ENCODE peak calls at places on chromosomes 3 and 15, in five cellular contexts. G is cardiac fibroblast, A is fibroblast of lung, R is mammary epithelial cell, V is mucosa of descending colon. L is an unnamed sample.

GRCh38 chr15:88997531-88997930 is 84.4 kb upstream of the MFGE8 start:
- DNase-seq in A (no peak), V (no peak), G (no peak), R (no peak), L (no peak)

GRCh38 chr15:51030649-51031316 is 63.9 kb downstream of the TNFAIP8L3 start:
- DNase-seq in G (peak; percentile 38), A (peak; percentile 85), R (peak; percentile 40), V (no peak), L (peak; percentile 79)

GRCh38 chr3:142844339-142844977 is 44.4 kb downstream of the PCOLCE2 start:
- DNase-seq in V (no peak), G (peak; percentile 52), A (peak; percentile 62), R (peak; percentile 67), L (peak; percentile 40)

GRCh38 chr3:114144909-114145688 is 33.8 kb downstream of the DRD3 start:
- DNase-seq in A (peak; percentile 98), V (no peak), G (peak; percentile 92), R (peak; percentile 87), L (peak; percentile 96)

GRCh38 chr15:63987979-63988378 is 58.3 kb downstream of the DAPK2 start:
- DNase-seq in R (no peak), G (no peak), A (no peak), V (no peak), L (no peak)

GRCh38 chr3:20747736-20748135 is 561.7 kb upstream of the SGO1 start:
- DNase-seq in G (peak; percentile 49), R (no peak), V (no peak), A (peak; percentile 78), L (peak; percentile 41)

GRCh38 chr15:64288999-64289398 is 67.0 kb downstream of the CSNK1G1 start:
- DNase-seq in R (peak; percentile 37), G (no peak), A (peak; percentile 58), V (no peak), L (no peak)

GRCh38 chr3:98557324-98558010 is 25.7 kb downstream of the GPR15 start:
- DNase-seq in V (no peak), R (peak; percentile 48), A (peak; percentile 30), G (no peak), L (no peak)

GRCh38 chr3:176872771-176873209 is 324.5 kb downstream of the TBL1XR1 start:
- DNase-seq in V (peak; percentile 36), G (peak; percentile 70), R (peak; percentile 40), A (peak; percentile 43), L (peak; percentile 56)

GRCh38 chr3:143124683-143125520 is 5.3 kb downstream of the CHST2 start:
- DNase-seq in G (peak; percentile 14), V (no peak), A (no peak), R (no peak), L (no peak)

GRCh38 chr3:130759692-130760338 is 13.2 kb upstream of the PIK3R4 start:
- DNase-seq in G (peak; percentile 79), V (no peak), R (peak; percentile 62), A (peak; percentile 33), L (peak; percentile 52)

GRCh38 chr3:73060302-73060723 is 1.1 kb upstream of the EBLN2 start:
- DNase-seq in R (no peak), V (no peak), A (no peak), G (no peak), L (peak; percentile 21)

GRCh38 chr3:19891740-19892139 is 42.3 kb downstream of the EFHB start:
- DNase-seq in V (no peak), G (no peak), R (peak; percentile 70), A (peak; percentile 38), L (no peak)

GRCh38 chr3:105923151-105923550 is 54.3 kb upstream of the CBLB start:
- DNase-seq in A (no peak), R (no peak), V (no peak), G (no peak), L (no peak)

GRCh38 chr3:66195347-66195783 is 25.4 kb upstream of the SLC25A26 start:
- DNase-seq in V (peak; percentile 47), G (peak; percentile 48), R (peak; percentile 39), A (peak; percentile 51), L (peak; percentile 41)

GRCh38 chr3:185715091-185715490 is 109.8 kb downstream of the IGF2BP2 start:
- DNase-seq in V (no peak), R (peak; percentile 76), G (peak; percentile 79), A (peak; percentile 85), L (no peak)

GRCh38 chr3:87132801-87133200 is 94.3 kb upstream of the CHMP2B start:
- DNase-seq in G (peak; percentile 3), R (no peak), V (no peak), A (no peak), L (no peak)

GRCh38 chr3:189944285-189945145 is 176.2 kb downstream of the P3H2 start:
- DNase-seq in A (no peak), R (peak; percentile 57), V (peak; percentile 57), G (no peak), L (no peak)

GRCh38 chr3:183967693-183968092 is 50.0 kb downstream of the ABCC5 start:
- DNase-seq in G (no peak), A (no peak), R (peak; percentile 6), V (no peak), L (no peak)

GRCh38 chr3:150291515-150291914 is 116.6 kb upstream of the TSC22D2 start:
- DNase-seq in A (no peak), G (no peak), R (no peak), V (no peak), L (no peak)

GRCh38 chr3:130939753-130940152 is 45.9 kb downstream of the ATP2C1 start:
- DNase-seq in G (peak; percentile 41), A (peak; percentile 57), R (no peak), V (no peak), L (no peak)

GRCh38 chr3:43171770-43172169 is 65.9 kb upstream of the POMGNT2 start:
- DNase-seq in R (no peak), G (no peak), V (no peak), A (no peak), L (no peak)

GRCh38 chr3:177640319-177640997 is 443.2 kb upstream of the TBL1XR1 start:
- DNase-seq in A (no peak), G (no peak), V (no peak), R (no peak), L (no peak)

GRCh38 chr15:77982127-77982490 is 95.4 kb downstream of the TBC1D2B start:
- DNase-seq in A (no peak), R (no peak), V (peak; percentile 6), G (no peak), L (no peak)

GRCh38 chr15:81091889-81092558 is 42.0 kb upstream of the CFAP161 start:
- DNase-seq in R (peak; percentile 67), G (peak; percentile 76), A (peak; percentile 95), V (no peak), L (peak; percentile 96)

GRCh38 chr3:115836944-115837343 is 213.6 kb downstream of the GAP43 start:
- DNase-seq in V (no peak), R (no peak), G (peak; percentile 45), A (peak; percentile 19), L (peak; percentile 14)

GRCh38 chr3:123880998-123881561 is 3.1 kb downstream of the MYLK start:
- DNase-seq in V (no peak), G (peak; percentile 60), R (peak; percentile 22), A (peak; percentile 52), L (peak; percentile 54)
- TF ChIP-seq CTCF in V (no peak), G (peak; percentile 74), R (peak; percentile 66), A (peak; percentile 54), L (peak; percentile 75)

DNA sequence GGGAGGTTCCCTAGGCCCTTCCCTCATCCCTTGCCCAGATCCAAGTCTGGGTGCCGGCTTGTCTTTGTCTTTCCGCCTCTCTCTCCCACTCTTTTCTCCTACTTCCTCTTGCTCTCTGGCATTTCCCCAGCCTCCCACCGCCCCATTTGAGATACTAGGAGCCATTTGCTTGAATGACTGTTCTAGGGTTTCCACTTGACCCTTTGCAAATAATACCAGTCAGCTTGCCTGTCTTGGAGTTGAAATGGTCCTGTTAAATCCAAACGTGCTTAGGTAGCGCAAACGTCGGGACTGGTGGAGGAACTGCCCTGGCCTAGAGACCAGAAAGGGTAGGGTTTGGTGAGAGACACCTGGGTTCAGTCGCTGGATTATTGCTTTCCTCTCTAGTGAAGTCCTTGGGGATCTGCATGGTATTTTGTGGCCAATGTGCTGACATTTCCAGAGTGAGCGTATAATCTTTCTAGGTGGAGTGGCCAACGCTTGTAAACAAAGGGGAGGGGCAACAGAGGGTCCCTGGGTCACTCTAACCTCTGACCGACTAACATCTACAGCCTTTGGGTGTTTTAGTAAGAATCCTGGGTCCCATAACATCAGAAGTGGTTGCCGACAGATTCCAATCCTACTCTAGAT is 10.7 kb downstream of the ZIC1 start:
- DNase-seq in R (no peak), A (no peak), G (no peak), V (no peak), L (peak; percentile 53)
- H3K4me3 ChIP-seq in R (no peak overlapping the region), A (no peak overlapping the region), G (no peak overlapping the region), V (no peak overlapping the region), L (no peak overlapping the region)

GRCh38 chr15:72288291-72288690 is 15.9 kb upstream of the PARP6 start:
- DNase-seq in A (no peak), V (no peak), G (no peak), R (no peak), L (no peak)

GRCh38 chr15:72285402-72285801 is 13.0 kb upstream of the PARP6 start:
- DNase-seq in R (no peak), V (no peak), A (no peak), G (no peak), L (no peak)

GRCh38 chr15:72284781-72285180 is 12.4 kb upstream of the PARP6 start:
- DNase-seq in R (peak; percentile 64), G (no peak), A (no peak), V (no peak), L (no peak)

GRCh38 chr15:72288796-72289596 is 16.6 kb upstream of the PARP6 start:
- DNase-seq in A (no peak), V (no peak), R (no peak), G (no peak), L (no peak)

DNA sequence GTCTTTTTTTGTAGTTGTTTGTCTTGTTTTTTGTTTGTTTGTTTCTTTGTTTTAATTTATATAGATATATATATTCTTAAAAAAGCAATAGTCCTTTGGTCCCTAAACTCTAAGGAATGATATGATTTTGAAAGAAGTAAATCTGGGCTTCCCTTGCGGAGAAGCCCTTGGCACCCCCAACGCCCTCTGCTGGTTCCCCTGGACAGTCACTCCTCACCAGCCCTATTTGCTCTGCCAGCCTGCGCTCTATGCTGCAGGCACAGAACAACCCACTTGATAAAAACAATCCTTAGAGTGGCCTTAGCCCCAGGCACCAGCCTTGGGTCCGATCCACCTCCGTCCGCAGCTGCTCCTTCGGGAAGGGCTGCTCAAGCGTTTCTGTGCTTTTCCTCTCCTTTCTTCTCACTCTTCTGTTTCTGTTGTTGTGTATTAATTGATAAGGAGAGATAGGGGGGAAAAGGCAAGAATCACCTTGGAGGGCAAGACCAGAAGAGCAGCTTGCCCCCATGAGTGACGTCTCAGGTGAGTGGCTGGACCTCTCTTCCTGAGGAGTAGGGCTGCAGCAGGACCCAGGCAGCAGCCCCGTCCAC is 13.7 kb upstream of the PARP6 start:
- DNase-seq in G (peak; percentile 52), V (peak; percentile 54), R (no peak), A (peak; percentile 12), L (peak; percentile 18)
- TF ChIP-seq CTCF in G (peak; percentile 55), V (peak; percentile 50), R (peak; percentile 25), A (peak; percentile 38), L (peak; percentile 71)

DNA sequence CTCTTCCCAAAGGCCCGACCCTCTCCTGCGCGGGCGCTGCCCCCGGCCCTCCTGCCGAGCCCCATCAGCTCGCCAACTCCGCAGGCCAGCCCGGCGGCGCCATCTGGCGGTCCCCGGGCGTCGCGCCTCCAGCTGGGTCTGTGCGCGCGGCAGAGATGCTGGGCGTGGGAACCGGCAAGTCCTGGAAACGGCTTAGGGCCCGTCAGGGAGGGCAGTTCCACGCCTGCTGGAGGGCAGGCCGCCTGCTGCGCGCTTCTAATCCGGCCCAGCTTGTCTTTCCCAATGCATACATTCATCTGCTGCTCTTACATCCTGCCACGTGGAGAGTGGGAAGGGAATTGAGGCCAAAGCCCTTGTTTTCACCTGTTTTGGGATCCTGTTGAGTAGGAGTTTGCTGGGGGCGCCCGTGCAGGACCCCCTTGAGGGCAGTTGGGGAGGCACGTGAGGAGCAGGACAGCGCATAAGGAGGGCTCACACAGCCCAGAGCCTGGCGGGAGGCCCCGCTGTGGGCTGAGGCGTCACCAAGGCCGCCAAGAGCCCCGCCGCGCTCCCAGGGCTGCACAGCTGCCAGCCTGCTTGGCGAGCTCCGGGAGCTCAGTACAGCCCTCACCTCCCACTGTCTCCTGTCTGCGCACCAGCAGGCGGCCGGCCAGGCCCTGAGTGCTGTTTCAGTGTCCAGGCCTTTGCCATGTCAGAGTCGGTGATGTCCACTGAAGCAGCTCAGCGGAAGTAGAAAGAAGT is 165.6 kb downstream of the NSMCE3 start:
- DNase-seq in R (peak; percentile 57), A (peak; percentile 78), V (peak; percentile 74), G (peak; percentile 90), L (peak; percentile 85)
- H3K4me3 ChIP-seq in R (no peak overlapping the region), A (peak overlapping the region; percentile 36), V (no peak overlapping the region), G (peak overlapping the region; percentile 47), L (peak overlapping the region; percentile 23)

L was measured in astrocyte of the spinal cord.